ENCODE peak calls at places on chromosomes 11 and 22, in nine cellular contexts. D is prostate gland, X is GM12892, K is upper lobe of left lung, H is breast epithelium, Z is GM23338, J is sigmoid colon, L is GM12878, Q is endothelial cell of umbilical vein. E is an unnamed sample.

GRCh38 chr22:42343551-42344081 is 73.2 kb upstream of the TCF20 start:
- DNase-seq in D (no peak), X (no peak), K (no peak), H (no peak), Z (peak), J (no peak), L (no peak), Q (no peak), E (no peak)

GRCh38 chr11:69444381-69445130 is 36.9 kb upstream of the LINC01488 start:
- DNase-seq in D (peak), X (no peak), K (peak), H (peak), Z (peak), J (peak), L (no peak), Q (no peak), E (peak)

GRCh38 chr22:50257451-50258360 is 3.8 kb downstream of the MAPK12 start:
- DNase-seq in D (no peak), X (no peak), K (no peak), H (no peak), Z (no peak), J (no peak), L (no peak), Q (no peak), E (no peak)

GRCh38 chr11:75351541-75352416 is at the start of gene ARRB1:
- DNase-seq in D (no peak), X (no peak), K (peak), H (no peak), Z (peak), J (peak), L (no peak), Q (no peak), E (peak)

GRCh38 chr11:121347094-121347493 is 54.5 kb downstream of the SC5D start:
- DNase-seq in D (no peak), X (no peak), K (no peak), H (no peak), Z (no peak), J (no peak), L (no peak), Q (no peak), E (no peak)

GRCh38 chr11:95453616-95454118 is 222.7 kb upstream of the SESN3 start:
- DNase-seq in D (peak), X (no peak), K (peak), H (peak), Z (no peak), J (peak), L (no peak), Q (no peak), E (no peak)

GRCh38 chr11:109914038-109914437 is 179.2 kb upstream of the ZC3H12C start:
- DNase-seq in D (no peak), X (no peak), K (peak), H (no peak), Z (peak), J (no peak), L (no peak), Q (no peak), E (no peak)

GRCh38 chr11:125167292-125167953 is 2.9 kb downstream of the PKNOX2 start:
- DNase-seq in D (no peak), X (no peak), K (no peak), H (no peak), Z (peak), J (peak), L (no peak), Q (no peak), E (peak)

GRCh38 chr11:128318856-128319474 is 268.4 kb downstream of the ETS1 start:
- DNase-seq in D (no peak), X (no peak), K (no peak), H (no peak), Z (no peak), J (no peak), L (peak), Q (peak), E (no peak)

GRCh38 chr11:92793189-92793588 is 176.3 kb upstream of the MTNR1B start:
- DNase-seq in D (no peak), X (no peak), K (no peak), H (no peak), Z (peak), J (no peak), L (no peak), Q (no peak), E (no peak)

GRCh38 chr11:47847537-47847891 is 636 bp downstream of the NUP160 start:
- DNase-seq in D (no peak), X (no peak), K (no peak), H (no peak), Z (no peak), J (no peak), L (no peak), Q (no peak), E (no peak)

GRCh38 chr22:17064498-17065100 is 20.2 kb upstream of the IL17RA start:
- DNase-seq in D (no peak), X (no peak), K (no peak), H (no peak), Z (no peak), J (no peak), L (no peak), Q (no peak), E (no peak)

GRCh38 chr11:128757886-128758612 is 64.2 kb downstream of the FLI1 start:
- DNase-seq in D (no peak), X (peak), K (no peak), H (no peak), Z (no peak), J (no peak), L (peak), Q (no peak), E (peak)

GRCh38 chr22:49628351-49629023 is 199.2 kb downstream of the BRD1 start:
- DNase-seq in D (no peak), X (no peak), K (no peak), H (no peak), Z (no peak), J (peak), L (no peak), Q (no peak), E (peak)

GRCh38 chr11:35040221-35040942 is 98.6 kb upstream of the CD44 start:
- DNase-seq in D (no peak), X (no peak), K (no peak), H (no peak), Z (no peak), J (no peak), L (peak), Q (no peak), E (no peak)

GRCh38 chr11:41989173-41989572 is 529.7 kb upstream of the LRRC4C start:
- DNase-seq in D (no peak), X (no peak), K (no peak), H (no peak), Z (no peak), J (no peak), L (no peak), Q (no peak), E (no peak)

GRCh38 chr11:77046060-77046501 is 11.9 kb downstream of the B3GNT6 start:
- DNase-seq in D (no peak), X (no peak), K (peak), H (no peak), Z (peak), J (peak), L (no peak), Q (peak), E (no peak)

GRCh38 chr11:119206512-119207299 is 567 bp downstream of the CBL start:
- DNase-seq in D (peak), X (peak), K (peak), H (peak), Z (peak), J (peak), L (no peak), Q (no peak), E (peak)

GRCh38 chr11:44840526-44840925 is 110.2 kb downstream of the TP53I11 start:
- DNase-seq in D (no peak), X (no peak), K (no peak), H (no peak), Z (no peak), J (no peak), L (no peak), Q (no peak), E (no peak)

GRCh38 chr11:123308077-123308476 is 113.0 kb upstream of the CLMP start:
- DNase-seq in D (no peak), X (no peak), K (no peak), H (no peak), Z (no peak), J (no peak), L (peak), Q (peak), E (no peak)

GRCh38 chr11:45906965-45907591 is at the start of gene FREY1:
- DNase-seq in D (no peak), X (no peak), K (no peak), H (no peak), Z (no peak), J (no peak), L (no peak), Q (no peak), E (no peak)
- TF ChIP-seq POLR2AphosphoS5 in D (no peak), X (no peak), K (no peak), H (no peak), Z (no peak), J (no peak), L (no peak), Q (peak), E (no peak)

GRCh38 chr22:19479358-19480172 is at the start of gene CDC45:
- DNase-seq in D (peak), X (peak), K (peak), H (peak), Z (peak), J (peak), L (peak), Q (peak), E (peak)
- TF ChIP-seq POLR2AphosphoS5 in D (peak), X (peak), K (no peak), H (peak), Z (peak), J (no peak), L (peak), Q (peak), E (peak)

DNA sequence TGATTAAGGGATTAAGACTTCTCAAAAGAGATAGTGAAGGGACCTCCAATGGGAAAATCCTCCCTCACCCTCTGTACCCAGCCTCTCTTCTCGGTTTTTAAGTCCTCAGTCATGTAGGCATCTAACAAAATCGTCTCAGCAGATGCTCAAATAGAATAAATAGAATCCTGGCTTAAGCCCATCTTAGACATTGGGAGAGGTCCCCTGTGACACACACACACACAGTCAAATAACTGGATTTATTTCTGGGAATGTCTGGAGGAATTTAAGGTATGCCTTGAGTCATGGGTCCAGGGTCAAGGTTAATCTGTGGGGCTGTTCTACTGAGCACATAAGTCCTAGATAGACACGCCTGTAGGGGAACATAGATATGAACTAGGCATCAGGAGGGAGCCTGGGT is 478.2 kb downstream of the MIAT start:
- DNase-seq in D (no peak), X (no peak), K (no peak), H (no peak), Z (no peak), J (no peak), L (no peak), Q (no peak), E (no peak)
- TF ChIP-seq POLR2AphosphoS5 in D (no peak), X (no peak), K (no peak), H (no peak), Z (no peak), J (no peak), L (no peak), Q (no peak), E (no peak)

GRCh38 chr11:80724366-80724765 is 1283.5 kb upstream of the TENM4 start:
- DNase-seq in D (no peak), X (no peak), K (no peak), H (no peak), Z (no peak), J (no peak), L (no peak), Q (no peak), E (no peak)
- TF ChIP-seq POLR2AphosphoS5 in D (no peak), X (no peak), K (no peak), H (no peak), Z (no peak), J (no peak), L (no peak), Q (no peak), E (no peak)